ENCODE peak calls at places on chromosomes 16 and 17, in nine cellular contexts. I is HCT116, P is colonic mucosa, E is esophagus squamous epithelium, B is RWPE2, A is GM12878, S is transverse colon, X is OCI-LY7, T is body of pancreas. G is an unnamed sample.

GRCh38 chr16:4176794-4177438 is 60.7 kb upstream of the ADCY9 start:
- DNase-seq in I (peak), P (no peak), E (no peak), B (no peak), A (peak), S (peak), X (peak), T (no peak), G (no peak)

GRCh38 chr17:38967290-38967738 is at the start of gene FBXO47:
- DNase-seq in I (no peak), P (peak), E (peak), B (peak), A (no peak), S (peak), X (peak), T (peak), G (peak)

GRCh38 chr17:73211745-73212144 is 18.9 kb downstream of the COG1 start:
- DNase-seq in I (no peak), P (no peak), E (no peak), B (peak), A (no peak), S (no peak), X (no peak), T (no peak), G (no peak)

GRCh38 chr17:22268214-22268911 is 576.0 kb downstream of the KCNJ18 start:
- DNase-seq in I (no peak), P (no peak), E (no peak), B (no peak), A (no peak), S (no peak), X (no peak), T (no peak), G (no peak)

GRCh38 chr16:68384293-68385255 is 63.7 kb downstream of the SMPD3 start:
- DNase-seq in I (no peak), P (no peak), E (no peak), B (no peak), A (no peak), S (no peak), X (no peak), T (no peak), G (no peak)

GRCh38 chr17:32335046-32335445 is 6.9 kb downstream of the C17orf75 start:
- DNase-seq in I (no peak), P (no peak), E (no peak), B (no peak), A (no peak), S (no peak), X (no peak), T (no peak), G (no peak)

GRCh38 chr16:89727406-89728120 is 6.2 kb downstream of the ZNF276 start:
- DNase-seq in I (no peak), P (no peak), E (no peak), B (no peak), A (no peak), S (no peak), X (no peak), T (no peak), G (no peak)

GRCh38 chr16:89324056-89325010 is 106.8 kb downstream of the ZNF778 start:
- DNase-seq in I (no peak), P (no peak), E (no peak), B (peak), A (peak), S (no peak), X (no peak), T (peak), G (no peak)

GRCh38 chr17:73510981-73511442 is 133.2 kb downstream of the SDK2 start:
- DNase-seq in I (no peak), P (no peak), E (no peak), B (no peak), A (no peak), S (no peak), X (no peak), T (no peak), G (no peak)

GRCh38 chr17:628089-628488 is 86.5 kb downstream of the VPS53 start:
- DNase-seq in I (no peak), P (no peak), E (no peak), B (no peak), A (no peak), S (no peak), X (no peak), T (no peak), G (no peak)

GRCh38 chr17:47875586-47875985 is 20.4 kb upstream of the SP2 start:
- DNase-seq in I (no peak), P (no peak), E (no peak), B (no peak), A (no peak), S (no peak), X (no peak), T (no peak), G (no peak)

GRCh38 chr16:14077918-14078317 is 6.8 kb downstream of the MRTFB start:
- DNase-seq in I (no peak), P (no peak), E (no peak), B (no peak), A (no peak), S (no peak), X (no peak), T (no peak), G (no peak)

GRCh38 chr16:212999-213398 is 16.2 kb downstream of the LUC7L start:
- DNase-seq in I (no peak), P (no peak), E (no peak), B (no peak), A (no peak), S (no peak), X (no peak), T (no peak), G (no peak)

GRCh38 chr17:14471052-14471451 is 170.2 kb downstream of the HS3ST3B1 start:
- DNase-seq in I (no peak), P (no peak), E (no peak), B (no peak), A (no peak), S (peak), X (no peak), T (no peak), G (no peak)

GRCh38 chr17:45240905-45241314 is 19.2 kb downstream of the FMNL1 start:
- DNase-seq in I (no peak), P (no peak), E (no peak), B (peak), A (no peak), S (no peak), X (no peak), T (no peak), G (no peak)

GRCh38 chr17:41492351-41492750 is 2.6 kb upstream of the KRT36 start:
- DNase-seq in I (no peak), P (no peak), E (no peak), B (no peak), A (no peak), S (no peak), X (no peak), T (no peak), G (no peak)

GRCh38 chr17:63697341-63698286 is 2.3 kb downstream of the LIMD2 start:
- DNase-seq in I (peak), P (peak), E (no peak), B (no peak), A (peak), S (peak), X (peak), T (peak), G (peak)

GRCh38 chr16:75931043-75931442 is 204.8 kb upstream of the CPHXL start:
- DNase-seq in I (no peak), P (no peak), E (no peak), B (no peak), A (no peak), S (no peak), X (no peak), T (no peak), G (no peak)

GRCh38 chr17:81003711-81004335 is 12.2 kb downstream of the CHMP6 start:
- DNase-seq in I (no peak), P (peak), E (no peak), B (no peak), A (no peak), S (peak), X (no peak), T (peak), G (no peak)

GRCh38 chr16:57526498-57526897 is 9.9 kb downstream of the CCDC102A start:
- DNase-seq in I (no peak), P (no peak), E (no peak), B (no peak), A (no peak), S (no peak), X (no peak), T (no peak), G (no peak)

GRCh38 chr17:3510090-3510489 is 34.3 kb downstream of the ASPA start:
- DNase-seq in I (no peak), P (no peak), E (no peak), B (no peak), A (no peak), S (no peak), X (no peak), T (no peak), G (no peak)

GRCh38 chr17:72011561-72011960 is 109.3 kb upstream of the SOX9 start:
- DNase-seq in I (no peak), P (no peak), E (no peak), B (no peak), A (no peak), S (no peak), X (no peak), T (no peak), G (no peak)

GRCh38 chr16:70746708-70747424 is 54.1 kb downstream of the VAC14 start:
- DNase-seq in I (peak), P (peak), E (no peak), B (peak), A (no peak), S (peak), X (peak), T (peak), G (peak)

GRCh38 chr17:82330322-82331239 is 3.0 kb downstream of the SECTM1 start:
- DNase-seq in I (no peak), P (no peak), E (no peak), B (peak), A (no peak), S (peak), X (peak), T (peak), G (no peak)

GRCh38 chr16:50270510-50271147 is 4.3 kb downstream of the ADCY7 start:
- DNase-seq in I (no peak), P (no peak), E (no peak), B (peak), A (no peak), S (no peak), X (no peak), T (no peak), G (no peak)

GRCh38 chr17:14871921-14872320 is 393.2 kb downstream of the PMP22 start:
- DNase-seq in I (no peak), P (no peak), E (no peak), B (no peak), A (no peak), S (no peak), X (no peak), T (no peak), G (no peak)

GRCh38 chr16:2969545-2970521 is 685 bp downstream of the PAQR4 start:
- DNase-seq in I (no peak), P (peak), E (no peak), B (peak), A (no peak), S (peak), X (peak), T (peak), G (peak)

GRCh38 chr16:11736903-11737302 is 5.8 kb downstream of the TXNDC11 start:
- DNase-seq in I (no peak), P (no peak), E (no peak), B (no peak), A (no peak), S (peak), X (no peak), T (no peak), G (no peak)

GRCh38 chr17:48954300-48954755 is 9.7 kb upstream of the SNF8 start:
- DNase-seq in I (peak), P (peak), E (no peak), B (no peak), A (no peak), S (peak), X (peak), T (no peak), G (no peak)

GRCh38 chr17:27559996-27560481 is 70.9 kb upstream of the LGALS9 start:
- DNase-seq in I (no peak), P (peak), E (no peak), B (no peak), A (no peak), S (peak), X (no peak), T (peak), G (peak)

GRCh38 chr16:9128346-9129342 is 37.2 kb downstream of the HAPSTR1 start:
- DNase-seq in I (no peak), P (no peak), E (no peak), B (no peak), A (no peak), S (no peak), X (no peak), T (no peak), G (peak)

GRCh38 chr16:82260212-82260795 is 90.3 kb upstream of the MPHOSPH6 start:
- DNase-seq in I (no peak), P (no peak), E (no peak), B (no peak), A (no peak), S (no peak), X (no peak), T (no peak), G (no peak)

DNA sequence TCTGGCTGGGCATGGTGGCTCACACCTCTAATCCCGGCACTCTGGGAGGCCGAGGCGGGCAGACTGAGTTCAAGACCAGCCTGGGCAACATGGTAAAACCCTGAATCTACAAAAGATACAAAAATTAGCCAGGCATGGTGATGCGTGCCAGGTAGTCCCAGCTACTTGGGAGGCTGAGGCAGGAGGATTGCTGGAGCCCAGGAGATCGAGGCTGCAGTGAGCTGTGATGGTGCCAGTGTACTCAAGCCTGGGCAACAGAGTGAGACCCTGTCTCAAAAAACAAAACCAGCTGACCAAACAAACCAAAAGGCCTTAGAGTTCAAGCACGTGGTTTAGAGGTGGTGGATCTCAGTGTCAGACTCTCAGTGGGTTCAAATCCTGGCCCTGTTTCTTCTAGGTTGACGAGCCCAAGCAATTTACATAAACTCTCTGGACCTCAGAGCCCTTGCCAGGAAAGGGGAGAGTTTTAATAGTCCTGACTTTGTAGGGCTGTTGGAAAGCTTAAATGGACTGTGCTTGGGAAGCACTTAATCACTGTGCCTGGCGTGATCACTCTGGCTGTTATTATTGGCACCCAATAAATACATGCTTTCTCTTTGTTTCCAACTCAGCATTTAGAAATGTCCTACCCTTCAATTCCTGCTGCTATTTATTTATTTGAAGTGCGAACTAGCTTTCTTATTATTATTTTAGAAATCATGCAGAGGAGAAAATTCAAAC is 44.7 kb downstream of the ABCC1 start:
- DNase-seq in I (no peak), P (no peak), E (no peak), B (no peak), A (no peak), S (no peak), X (no peak), T (no peak), G (no peak)
- H3K27ac ChIP-seq in I (no peak), P (no peak), E (peak), B (no peak), A (no peak), S (peak), X (peak), T (no peak), G (peak)

GRCh38 chr17:40440166-40440565 is 3.1 kb upstream of the IGFBP4 start:
- DNase-seq in I (no peak), P (no peak), E (no peak), B (no peak), A (no peak), S (no peak), X (no peak), T (no peak), G (no peak)

GRCh38 chr17:40443196-40443987 is at the start of gene IGFBP4:
- DNase-seq in I (no peak), P (peak), E (no peak), B (no peak), A (no peak), S (peak), X (peak), T (peak), G (peak)

GRCh38 chr17:40445769-40446468 is 2.7 kb downstream of the IGFBP4 start:
- DNase-seq in I (no peak), P (no peak), E (no peak), B (no peak), A (no peak), S (no peak), X (no peak), T (no peak), G (no peak)

GRCh38 chr17:40443988-40444899 is 994 bp downstream of the IGFBP4 start:
- DNase-seq in I (no peak), P (peak), E (no peak), B (no peak), A (no peak), S (peak), X (no peak), T (no peak), G (no peak)

DNA sequence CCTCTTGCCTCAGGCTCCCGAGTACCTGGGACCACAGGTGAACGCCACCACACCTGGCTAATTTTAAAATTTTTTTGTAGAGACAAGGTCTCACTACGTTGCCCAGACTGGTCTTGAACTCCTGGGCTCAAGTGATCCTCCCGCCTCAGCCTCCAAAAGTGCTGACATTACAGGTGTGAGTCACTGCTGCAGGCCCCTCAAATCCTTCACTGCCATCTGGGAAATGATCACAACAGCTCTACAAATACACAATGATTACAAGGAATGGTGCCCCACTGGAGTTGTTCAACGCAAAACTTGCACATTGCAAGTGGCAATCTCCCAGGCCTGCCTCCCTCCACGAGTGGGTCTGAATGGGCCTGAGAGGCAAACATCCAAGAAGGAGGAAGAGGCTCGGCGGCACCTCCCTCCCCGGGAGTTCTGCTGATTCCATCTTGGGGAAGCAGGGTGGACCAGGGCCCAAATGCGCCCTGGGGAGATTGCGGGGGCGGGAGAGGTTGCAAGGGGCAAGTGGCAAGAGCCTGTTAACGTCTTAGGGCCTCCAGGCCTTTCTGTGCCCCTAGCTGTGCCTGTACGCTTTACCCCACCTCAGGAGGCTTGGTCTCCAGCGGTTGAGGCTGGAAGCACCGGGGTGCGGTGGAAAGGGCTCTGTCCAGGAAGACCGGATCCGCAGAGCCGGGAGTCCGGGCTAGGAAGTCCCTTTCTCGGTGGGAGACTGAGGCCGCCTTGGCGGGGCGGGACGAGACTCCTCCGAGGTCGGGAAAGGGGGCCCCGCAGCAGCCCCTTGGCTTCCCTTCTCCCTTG is 656 bp upstream of the IGFBP4 start:
- DNase-seq in I (no peak), P (peak), E (no peak), B (no peak), A (no peak), S (peak), X (no peak), T (no peak), G (no peak)
- TF ChIP-seq CTCF in I (no peak), P (no peak), E (peak), B (no peak), A (no peak), S (peak), X (no peak), T (no peak), G (no peak)

GRCh38 chr17:1648582-1649115 is 1.0 kb downstream of the RILP start:
- DNase-seq in I (peak), P (peak), E (no peak), B (peak), A (peak), S (peak), X (peak), T (peak), G (peak)
- H3K4me3 ChIP-seq in I (peak), P (peak), E (peak), B (peak), A (peak), S (peak), X (peak), T (peak), G (peak)

GRCh38 chr17:28881533-28882056 is 15.9 kb downstream of the FLOT2 start:
- DNase-seq in I (no peak), P (no peak), E (no peak), B (no peak), A (no peak), S (no peak), X (no peak), T (no peak), G (no peak)
- H3K27ac ChIP-seq in I (no peak), P (no peak), E (no peak), B (no peak), A (no peak), S (no peak), X (no peak), T (no peak), G (no peak)

DNA sequence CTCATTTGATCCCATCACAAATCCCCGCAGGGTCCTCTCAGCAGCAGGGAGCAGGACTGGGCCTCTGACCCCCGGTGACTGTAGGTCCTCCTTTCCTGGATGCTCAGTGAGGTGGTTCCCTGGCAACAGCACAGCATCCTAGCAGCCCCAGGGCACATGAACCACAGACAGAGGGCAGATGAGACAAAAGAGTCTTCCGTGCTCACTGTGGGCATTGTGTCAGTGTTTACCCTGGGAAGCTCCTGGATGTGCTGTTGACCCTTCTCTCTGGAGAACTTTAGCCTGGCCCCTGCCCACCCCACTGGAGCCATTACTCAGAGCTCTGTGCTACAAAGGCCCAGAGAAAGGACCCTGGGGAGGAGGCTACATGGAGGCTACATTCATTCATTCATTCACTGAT is 21.7 kb upstream of the TMEM220 start:
- DNase-seq in I (no peak), P (no peak), E (no peak), B (no peak), A (no peak), S (no peak), X (no peak), T (no peak), G (no peak)
- TF ChIP-seq CTCF in I (no peak), P (no peak), E (no peak), B (no peak), A (no peak), S (no peak), X (no peak), T (no peak), G (no peak)

GRCh38 chr17:50267074-50267841 is 7.0 kb upstream of the TMEM92 start:
- DNase-seq in I (no peak), P (peak), E (no peak), B (peak), A (no peak), S (peak), X (no peak), T (no peak), G (peak)

GRCh38 chr17:50265212-50265611 is 9.1 kb upstream of the TMEM92 start:
- DNase-seq in I (no peak), P (no peak), E (no peak), B (peak), A (no peak), S (no peak), X (no peak), T (no peak), G (no peak)

GRCh38 chr17:50265690-50266306 is 8.5 kb upstream of the TMEM92 start:
- DNase-seq in I (no peak), P (peak), E (no peak), B (no peak), A (no peak), S (no peak), X (no peak), T (no peak), G (no peak)

GRCh38 chr17:50268040-50268439 is 6.2 kb upstream of the TMEM92 start:
- DNase-seq in I (no peak), P (no peak), E (no peak), B (peak), A (no peak), S (peak), X (no peak), T (no peak), G (no peak)

GRCh38 chr17:50266384-50267073 is 7.7 kb upstream of the TMEM92 start:
- DNase-seq in I (no peak), P (peak), E (no peak), B (peak), A (no peak), S (peak), X (no peak), T (peak), G (peak)
- H3K4me3 ChIP-seq in I (no peak), P (no peak), E (no peak), B (no peak), A (no peak), S (no peak), X (no peak), T (no peak), G (no peak)

GRCh38 chr16:85157813-85158701 is 45.8 kb upstream of the CIBAR2 start:
- DNase-seq in I (no peak), P (no peak), E (no peak), B (no peak), A (peak), S (no peak), X (no peak), T (no peak), G (no peak)
- H3K27ac ChIP-seq in I (no peak), P (no peak), E (no peak), B (no peak), A (no peak), S (no peak), X (no peak), T (no peak), G (peak)

G was measured in lung.